ENCODE peak calls at places on chromosomes 6 and 20, in eight cellular contexts. One of them, this sample, is unnamed.

GRCh38 chr6:158560787-158561246 is 926 bp downstream of the TMEM181 start:
- DNase-seq in HCT116: no peak
- DNase-seq in osteoblast: peak; percentile 84
- DNase-seq in tibial artery: peak; percentile 62
- DNase-seq in coronary artery: peak; percentile 70
- DNase-seq in fibroblast of villous mesenchyme: peak; percentile 39
- DNase-seq in glutamatergic neuron: no peak
- DNase-seq in right atrium auricular region: no peak
- DNase-seq in this sample: no peak

GRCh38 chr6:111657146-111657545 is 51.5 kb upstream of the TRAF3IP2 start:
- DNase-seq in HCT116: no peak
- DNase-seq in right atrium auricular region: no peak
- DNase-seq in tibial artery: no peak
- DNase-seq in glutamatergic neuron: no peak
- DNase-seq in fibroblast of villous mesenchyme: peak; percentile 72
- DNase-seq in coronary artery: no peak
- DNase-seq in osteoblast: no peak
- DNase-seq in this sample: no peak

GRCh38 chr6:145903356-145904102 is 60.6 kb downstream of the SHPRH start:
- DNase-seq in fibroblast of villous mesenchyme: peak; percentile 39
- DNase-seq in tibial artery: no peak
- DNase-seq in osteoblast: no peak
- DNase-seq in coronary artery: no peak
- DNase-seq in right atrium auricular region: no peak
- DNase-seq in glutamatergic neuron: no peak
- DNase-seq in HCT116: no peak
- DNase-seq in this sample: no peak

GRCh38 chr6:17269840-17270239 is 11.3 kb upstream of the RBM24 start:
- DNase-seq in HCT116: no peak
- DNase-seq in osteoblast: peak; percentile 48
- DNase-seq in tibial artery: no peak
- DNase-seq in coronary artery: no peak
- DNase-seq in right atrium auricular region: no peak
- DNase-seq in glutamatergic neuron: no peak
- DNase-seq in fibroblast of villous mesenchyme: no peak
- DNase-seq in this sample: no peak

GRCh38 chr6:145453376-145453775 is 281.9 kb downstream of the EPM2A start:
- DNase-seq in glutamatergic neuron: no peak
- DNase-seq in HCT116: peak; percentile 12
- DNase-seq in fibroblast of villous mesenchyme: peak; percentile 3
- DNase-seq in osteoblast: peak; percentile 1
- DNase-seq in coronary artery: no peak
- DNase-seq in right atrium auricular region: no peak
- DNase-seq in tibial artery: no peak
- DNase-seq in this sample: no peak

GRCh38 chr6:33698494-33698893 is 13.0 kb downstream of the UQCC2 start:
- DNase-seq in tibial artery: no peak
- DNase-seq in HCT116: no peak
- DNase-seq in coronary artery: no peak
- DNase-seq in right atrium auricular region: no peak
- DNase-seq in glutamatergic neuron: no peak
- DNase-seq in fibroblast of villous mesenchyme: no peak
- DNase-seq in osteoblast: no peak
- DNase-seq in this sample: no peak

GRCh38 chr6:89675949-89676753 is 37.6 kb upstream of the LYRM2 start:
- DNase-seq in coronary artery: no peak
- DNase-seq in fibroblast of villous mesenchyme: peak; percentile 72
- DNase-seq in tibial artery: no peak
- DNase-seq in osteoblast: no peak
- DNase-seq in HCT116: no peak
- DNase-seq in right atrium auricular region: no peak
- DNase-seq in glutamatergic neuron: no peak
- DNase-seq in this sample: no peak

GRCh38 chr6:79949235-79949634 is 1.9 kb upstream of the ELOVL4 start:
- DNase-seq in glutamatergic neuron: peak; percentile 52
- DNase-seq in HCT116: peak; percentile 85
- DNase-seq in osteoblast: no peak
- DNase-seq in coronary artery: no peak
- DNase-seq in fibroblast of villous mesenchyme: peak; percentile 82
- DNase-seq in tibial artery: no peak
- DNase-seq in right atrium auricular region: no peak
- DNase-seq in this sample: peak; percentile 46

GRCh38 chr20:8631271-8631670 is 437.6 kb upstream of the PLCB4 start:
- DNase-seq in right atrium auricular region: no peak
- DNase-seq in osteoblast: no peak
- DNase-seq in tibial artery: no peak
- DNase-seq in glutamatergic neuron: no peak
- DNase-seq in HCT116: no peak
- DNase-seq in coronary artery: no peak
- DNase-seq in fibroblast of villous mesenchyme: no peak
- DNase-seq in this sample: no peak

GRCh38 chr20:8855315-8855714 is 213.6 kb upstream of the PLCB4 start:
- DNase-seq in right atrium auricular region: no peak
- DNase-seq in osteoblast: no peak
- DNase-seq in fibroblast of villous mesenchyme: peak; percentile 9
- DNase-seq in glutamatergic neuron: no peak
- DNase-seq in coronary artery: no peak
- DNase-seq in tibial artery: no peak
- DNase-seq in HCT116: no peak
- DNase-seq in this sample: no peak

GRCh38 chr20:32527447-32528055 is 57.6 kb downstream of the NOL4L start:
- DNase-seq in HCT116: no peak
- DNase-seq in tibial artery: no peak
- DNase-seq in glutamatergic neuron: peak; percentile 81
- DNase-seq in osteoblast: peak; percentile 41
- DNase-seq in fibroblast of villous mesenchyme: no peak
- DNase-seq in coronary artery: no peak
- DNase-seq in right atrium auricular region: no peak
- DNase-seq in this sample: peak; percentile 55

GRCh38 chr6:159197251-159197650 is 28.1 kb downstream of the FNDC1 start:
- DNase-seq in osteoblast: no peak
- DNase-seq in glutamatergic neuron: no peak
- DNase-seq in fibroblast of villous mesenchyme: no peak
- DNase-seq in right atrium auricular region: no peak
- DNase-seq in HCT116: no peak
- DNase-seq in tibial artery: no peak
- DNase-seq in coronary artery: no peak
- DNase-seq in this sample: no peak

GRCh38 chr6:134564705-134565104 is 246.8 kb upstream of the SGK1 start:
- DNase-seq in osteoblast: no peak
- DNase-seq in fibroblast of villous mesenchyme: no peak
- DNase-seq in HCT116: no peak
- DNase-seq in glutamatergic neuron: no peak
- DNase-seq in right atrium auricular region: no peak
- DNase-seq in tibial artery: no peak
- DNase-seq in coronary artery: no peak
- DNase-seq in this sample: peak; percentile 4

GRCh38 chr20:22819784-22820183 is 215.3 kb upstream of the SSTR4 start:
- DNase-seq in coronary artery: no peak
- DNase-seq in osteoblast: no peak
- DNase-seq in glutamatergic neuron: no peak
- DNase-seq in HCT116: no peak
- DNase-seq in tibial artery: no peak
- DNase-seq in right atrium auricular region: no peak
- DNase-seq in fibroblast of villous mesenchyme: no peak
- DNase-seq in this sample: no peak

GRCh38 chr20:57079016-57080005 is 187.1 kb downstream of the BMP7 start:
- DNase-seq in glutamatergic neuron: no peak
- DNase-seq in tibial artery: no peak
- DNase-seq in osteoblast: no peak
- DNase-seq in coronary artery: no peak
- DNase-seq in HCT116: no peak
- DNase-seq in right atrium auricular region: no peak
- DNase-seq in fibroblast of villous mesenchyme: no peak
- DNase-seq in this sample: no peak

GRCh38 chr6:31769684-31770371 is 7.3 kb downstream of the VWA7 start:
- DNase-seq in osteoblast: peak; percentile 97
- DNase-seq in coronary artery: no peak
- DNase-seq in HCT116: peak; percentile 42
- DNase-seq in glutamatergic neuron: peak; percentile 56
- DNase-seq in right atrium auricular region: peak; percentile 67
- DNase-seq in fibroblast of villous mesenchyme: peak; percentile 64
- DNase-seq in tibial artery: peak; percentile 82
- DNase-seq in this sample: peak; percentile 38

GRCh38 chr6:84449220-84449619 is 221.8 kb upstream of the CEP162 start:
- DNase-seq in osteoblast: no peak
- DNase-seq in right atrium auricular region: no peak
- DNase-seq in fibroblast of villous mesenchyme: peak; percentile 82
- DNase-seq in HCT116: no peak
- DNase-seq in coronary artery: no peak
- DNase-seq in glutamatergic neuron: no peak
- DNase-seq in tibial artery: no peak
- DNase-seq in this sample: no peak

GRCh38 chr20:38173237-38174156 is 8.4 kb upstream of the TGM2 start:
- DNase-seq in osteoblast: peak; percentile 91
- DNase-seq in tibial artery: peak; percentile 91
- DNase-seq in fibroblast of villous mesenchyme: peak; percentile 86
- DNase-seq in HCT116: no peak
- DNase-seq in glutamatergic neuron: no peak
- DNase-seq in coronary artery: peak; percentile 94
- DNase-seq in right atrium auricular region: peak; percentile 91
- DNase-seq in this sample: no peak
- TF ChIP-seq CTCF in osteoblast: peak; percentile 34
- TF ChIP-seq CTCF in tibial artery: no peak
- TF ChIP-seq CTCF in fibroblast of villous mesenchyme: no peak
- TF ChIP-seq CTCF in HCT116: no peak
- TF ChIP-seq CTCF in glutamatergic neuron: no peak
- TF ChIP-seq CTCF in coronary artery: no peak
- TF ChIP-seq CTCF in right atrium auricular region: no peak
- TF ChIP-seq CTCF in this sample: no peak

GRCh38 chr6:38935051-38935450 is 113.5 kb upstream of the GLP1R start:
- DNase-seq in coronary artery: no peak
- DNase-seq in right atrium auricular region: no peak
- DNase-seq in osteoblast: no peak
- DNase-seq in glutamatergic neuron: no peak
- DNase-seq in fibroblast of villous mesenchyme: no peak
- DNase-seq in HCT116: no peak
- DNase-seq in tibial artery: no peak
- DNase-seq in this sample: no peak

GRCh38 chr6:38929560-38929959 is 119.0 kb upstream of the GLP1R start:
- DNase-seq in fibroblast of villous mesenchyme: no peak
- DNase-seq in coronary artery: no peak
- DNase-seq in HCT116: no peak
- DNase-seq in osteoblast: no peak
- DNase-seq in glutamatergic neuron: no peak
- DNase-seq in tibial artery: no peak
- DNase-seq in right atrium auricular region: no peak
- DNase-seq in this sample: no peak

GRCh38 chr6:38937839-38938613 is 110.6 kb upstream of the GLP1R start:
- DNase-seq in fibroblast of villous mesenchyme: no peak
- DNase-seq in osteoblast: no peak
- DNase-seq in tibial artery: no peak
- DNase-seq in coronary artery: no peak
- DNase-seq in glutamatergic neuron: no peak
- DNase-seq in right atrium auricular region: no peak
- DNase-seq in HCT116: no peak
- DNase-seq in this sample: no peak

GRCh38 chr6:38938741-38939140 is 109.8 kb upstream of the GLP1R start:
- DNase-seq in tibial artery: no peak
- DNase-seq in glutamatergic neuron: no peak
- DNase-seq in coronary artery: no peak
- DNase-seq in right atrium auricular region: no peak
- DNase-seq in fibroblast of villous mesenchyme: no peak
- DNase-seq in HCT116: no peak
- DNase-seq in osteoblast: no peak
- DNase-seq in this sample: no peak

DNA sequence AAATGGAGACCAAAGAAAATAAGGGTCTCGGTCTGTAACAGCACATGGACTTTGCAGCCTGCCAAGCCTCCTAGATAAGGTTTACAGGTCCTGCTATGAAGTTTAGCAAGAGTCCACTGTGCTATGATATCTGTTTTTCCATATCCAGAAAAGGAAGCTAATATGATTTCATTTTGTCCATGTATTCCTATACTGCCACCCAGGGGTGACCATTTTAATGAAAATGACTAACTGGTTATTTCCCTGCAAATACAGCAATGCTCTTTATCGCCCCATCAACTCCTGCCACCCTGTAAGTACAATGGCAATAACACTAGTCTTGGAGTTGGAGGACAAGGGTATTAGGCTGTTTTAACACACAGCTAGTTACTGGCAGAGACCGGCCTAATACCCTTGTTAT is 115.2 kb upstream of the GLP1R start:
- DNase-seq in right atrium auricular region: no peak
- DNase-seq in fibroblast of villous mesenchyme: peak; percentile 1
- DNase-seq in tibial artery: no peak
- DNase-seq in HCT116: peak; percentile 22
- DNase-seq in osteoblast: no peak
- DNase-seq in glutamatergic neuron: no peak
- DNase-seq in coronary artery: no peak
- DNase-seq in this sample: no peak
- TF ChIP-seq CTCF in right atrium auricular region: no peak
- TF ChIP-seq CTCF in fibroblast of villous mesenchyme: peak; percentile 21
- TF ChIP-seq CTCF in tibial artery: no peak
- TF ChIP-seq CTCF in HCT116: peak; percentile 52
- TF ChIP-seq CTCF in osteoblast: peak; percentile 39
- TF ChIP-seq CTCF in glutamatergic neuron: no peak
- TF ChIP-seq CTCF in coronary artery: no peak
- TF ChIP-seq CTCF in this sample: peak; percentile 50

GRCh38 chr20:20832715-20833114 is 120.3 kb upstream of the RALGAPA2 start:
- DNase-seq in coronary artery: no peak
- DNase-seq in tibial artery: no peak
- DNase-seq in fibroblast of villous mesenchyme: no peak
- DNase-seq in osteoblast: no peak
- DNase-seq in right atrium auricular region: no peak
- DNase-seq in HCT116: no peak
- DNase-seq in glutamatergic neuron: no peak
- DNase-seq in this sample: no peak
- TF ChIP-seq CTCF in coronary artery: no peak
- TF ChIP-seq CTCF in tibial artery: no peak
- TF ChIP-seq CTCF in fibroblast of villous mesenchyme: no peak
- TF ChIP-seq CTCF in osteoblast: no peak
- TF ChIP-seq CTCF in right atrium auricular region: no peak
- TF ChIP-seq CTCF in HCT116: no peak
- TF ChIP-seq CTCF in glutamatergic neuron: no peak
- TF ChIP-seq CTCF in this sample: no peak

GRCh38 chr20:58629213-58629575 is 21.9 kb upstream of the STX16 start:
- DNase-seq in HCT116: no peak
- DNase-seq in right atrium auricular region: no peak
- DNase-seq in tibial artery: no peak
- DNase-seq in osteoblast: peak; percentile 54
- DNase-seq in glutamatergic neuron: no peak
- DNase-seq in coronary artery: no peak
- DNase-seq in fibroblast of villous mesenchyme: no peak
- DNase-seq in this sample: no peak

GRCh38 chr20:58630063-58630462 is 21.0 kb upstream of the STX16 start:
- DNase-seq in tibial artery: no peak
- DNase-seq in fibroblast of villous mesenchyme: no peak
- DNase-seq in HCT116: no peak
- DNase-seq in osteoblast: peak; percentile 95
- DNase-seq in glutamatergic neuron: no peak
- DNase-seq in right atrium auricular region: no peak
- DNase-seq in coronary artery: no peak
- DNase-seq in this sample: no peak

GRCh38 chr20:58626076-58626475 is 25.0 kb upstream of the STX16 start:
- DNase-seq in fibroblast of villous mesenchyme: no peak
- DNase-seq in osteoblast: no peak
- DNase-seq in glutamatergic neuron: no peak
- DNase-seq in HCT116: no peak
- DNase-seq in tibial artery: no peak
- DNase-seq in right atrium auricular region: no peak
- DNase-seq in coronary artery: no peak
- DNase-seq in this sample: no peak

GRCh38 chr20:58627212-58628072 is 23.6 kb upstream of the STX16 start:
- DNase-seq in fibroblast of villous mesenchyme: no peak
- DNase-seq in osteoblast: peak; percentile 5
- DNase-seq in right atrium auricular region: no peak
- DNase-seq in tibial artery: peak; percentile 44
- DNase-seq in coronary artery: no peak
- DNase-seq in HCT116: no peak
- DNase-seq in glutamatergic neuron: no peak
- DNase-seq in this sample: no peak

GRCh38 chr20:58628491-58629212 is 22.4 kb upstream of the STX16 start:
- DNase-seq in HCT116: no peak
- DNase-seq in fibroblast of villous mesenchyme: no peak
- DNase-seq in coronary artery: no peak
- DNase-seq in tibial artery: no peak
- DNase-seq in glutamatergic neuron: no peak
- DNase-seq in osteoblast: peak; percentile 32
- DNase-seq in right atrium auricular region: no peak
- DNase-seq in this sample: no peak
- TF ChIP-seq CTCF in HCT116: no peak
- TF ChIP-seq CTCF in fibroblast of villous mesenchyme: peak; percentile 6
- TF ChIP-seq CTCF in coronary artery: no peak
- TF ChIP-seq CTCF in tibial artery: no peak
- TF ChIP-seq CTCF in glutamatergic neuron: no peak
- TF ChIP-seq CTCF in osteoblast: no peak
- TF ChIP-seq CTCF in right atrium auricular region: no peak
- TF ChIP-seq CTCF in this sample: no peak

This sample was measured in neural crest cell.